ENCODE peak calls at places on chromosomes 5 and 9, in four cellular contexts. B is astrocyte; A is tibial nerve; Y is CD8-positive, alpha-beta memory T cell. X is an unnamed sample.

GRCh38 chr9:116959775-116960174 is 272.7 kb downstream of the TRIM32 start:
- DNase-seq in B (peak), A (no peak), Y (no peak), X (no peak)

GRCh38 chr5:145478651-145479050 is 356.5 kb downstream of the PRELID2 start:
- DNase-seq in B (no peak), A (no peak), Y (no peak), X (no peak)

GRCh38 chr5:170565077-170565476 is 61.3 kb downstream of the KCNIP1 start:
- DNase-seq in B (no peak), A (no peak), Y (no peak), X (no peak)

GRCh38 chr5:132104561-132104960 is 31.0 kb downstream of the CSF2 start:
- DNase-seq in B (peak), A (no peak), Y (no peak), X (no peak)

GRCh38 chr5:57453728-57454127 is 28.9 kb downstream of the ACTBL2 start:
- DNase-seq in B (no peak), A (no peak), Y (no peak), X (no peak)

GRCh38 chr5:72268753-72269410 is 51.2 kb downstream of the MRPS27 start:
- DNase-seq in B (no peak), A (no peak), Y (peak), X (no peak)

GRCh38 chr5:127910307-127910956 is 173.1 kb upstream of the SLC12A2 start:
- DNase-seq in B (no peak), A (no peak), Y (no peak), X (no peak)

GRCh38 chr9:71119746-71120145 is 1.7 kb downstream of the TRPM3 start:
- DNase-seq in B (no peak), A (no peak), Y (no peak), X (no peak)

GRCh38 chr9:125902224-125902623 is 155.1 kb downstream of the PBX3 start:
- DNase-seq in B (peak), A (no peak), Y (no peak), X (no peak)

GRCh38 chr5:105581988-105582690 is 2019.5 kb upstream of the NUDT12 start:
- DNase-seq in B (no peak), A (no peak), Y (no peak), X (no peak)

GRCh38 chr5:172800088-172800551 is 29.1 kb upstream of the DUSP1 start:
- DNase-seq in B (peak), A (peak), Y (no peak), X (peak)

GRCh38 chr9:35863583-35863982 is 6.6 kb downstream of the OR13J1 start:
- DNase-seq in B (no peak), A (no peak), Y (no peak), X (no peak)

GRCh38 chr9:87343816-87344438 is 153.7 kb upstream of the DAPK1 start:
- DNase-seq in B (peak), A (no peak), Y (no peak), X (no peak)

GRCh38 chr9:135958485-135958884 is 2.7 kb downstream of the UBAC1 start:
- DNase-seq in B (no peak), A (no peak), Y (no peak), X (no peak)

GRCh38 chr5:73215891-73216610 is 43.1 kb downstream of the TMEM174 start:
- DNase-seq in B (peak), A (peak), Y (peak), X (no peak)

GRCh38 chr5:14406554-14406849 is 175.1 kb upstream of the OTULINL start:
- DNase-seq in B (peak), A (no peak), Y (no peak), X (no peak)

GRCh38 chr5:159836691-159837090 is 79.6 kb upstream of the ADRA1B start:
- DNase-seq in B (no peak), A (no peak), Y (no peak), X (no peak)

GRCh38 chr9:35835216-35835604 is 6.2 kb downstream of the TMEM8B start:
- DNase-seq in B (no peak), A (no peak), Y (no peak), X (no peak)

GRCh38 chr9:104795857-104796256 is 31.9 kb downstream of the NIPSNAP3B start:
- DNase-seq in B (no peak), A (no peak), Y (no peak), X (no peak)

DNA sequence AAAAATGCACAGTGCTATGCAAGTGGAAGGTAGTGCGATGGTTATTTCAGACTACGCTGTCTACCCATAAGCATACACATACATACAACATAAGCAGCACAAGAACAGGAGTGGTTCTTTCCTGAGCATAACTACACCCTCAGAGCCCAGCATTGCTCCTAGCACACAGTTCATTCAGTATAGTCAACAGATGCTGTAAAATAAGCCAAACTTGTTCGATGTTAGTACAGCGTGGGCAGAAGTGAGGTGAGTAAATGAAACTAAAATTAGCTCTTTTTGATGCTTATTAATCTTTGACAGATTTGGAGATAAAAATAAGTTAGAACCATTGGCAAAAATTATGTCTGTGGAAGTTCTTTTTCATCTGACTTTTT is 47.8 kb downstream of the S1PR3 start:
- DNase-seq in B (no peak), A (no peak), Y (no peak), X (no peak)
- H3K27ac ChIP-seq in B (peak), A (no peak), Y (no peak), X (no peak)

GRCh38 chr5:87300744-87301143 is 33.1 kb downstream of the RASA1 start:
- DNase-seq in B (peak), A (no peak), Y (no peak), X (no peak)

GRCh38 chr5:87298687-87299362 is 31.1 kb downstream of the RASA1 start:
- DNase-seq in B (no peak), A (no peak), Y (no peak), X (no peak)

GRCh38 chr5:87303324-87303723 is 35.6 kb downstream of the RASA1 start:
- DNase-seq in B (no peak), A (no peak), Y (no peak), X (no peak)

GRCh38 chr5:87302061-87302460 is 34.4 kb downstream of the RASA1 start:
- DNase-seq in B (peak), A (no peak), Y (no peak), X (no peak)

DNA sequence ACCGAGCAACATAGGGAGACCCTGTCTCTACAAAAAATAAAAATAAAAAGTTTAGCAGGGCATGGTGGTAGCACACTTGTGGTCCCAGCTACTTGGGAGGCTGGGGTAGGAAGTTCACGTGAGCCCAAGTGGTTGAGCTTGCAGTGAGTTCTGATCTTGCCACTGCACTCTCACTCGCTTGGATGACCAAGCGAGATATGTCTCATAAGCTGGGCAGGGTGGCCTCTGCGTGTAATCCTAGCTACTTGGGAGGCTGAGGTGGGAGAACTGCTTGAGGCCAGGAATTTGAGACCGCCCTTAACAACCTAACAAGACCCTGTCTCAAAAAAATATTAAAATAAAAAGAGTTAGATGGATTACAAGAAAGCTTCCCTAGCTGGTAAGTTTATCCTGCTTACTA is 32.5 kb downstream of the RASA1 start:
- DNase-seq in B (no peak), A (no peak), Y (no peak), X (no peak)
- H3K27ac ChIP-seq in B (peak), A (no peak), Y (no peak), X (no peak)

GRCh38 chr5:129496875-129497274 is 36.8 kb downstream of the ADAMTS19 start:
- DNase-seq in B (no peak), A (no peak), Y (no peak), X (no peak)

GRCh38 chr5:129500101-129500500 is 40.0 kb downstream of the ADAMTS19 start:
- DNase-seq in B (no peak), A (no peak), Y (no peak), X (no peak)

GRCh38 chr5:129496410-129496809 is 36.3 kb downstream of the ADAMTS19 start:
- DNase-seq in B (no peak), A (no peak), Y (no peak), X (no peak)

GRCh38 chr5:129499208-129499852 is 39.2 kb downstream of the ADAMTS19 start:
- DNase-seq in B (no peak), A (no peak), Y (no peak), X (no peak)
- H3K27ac ChIP-seq in B (no peak), A (no peak), Y (no peak), X (no peak)

GRCh38 chr9:70108181-70108580 is 64.5 kb downstream of the MAMDC2 start:
- DNase-seq in B (peak), A (no peak), Y (no peak), X (no peak)

GRCh38 chr9:70111042-70111602 is 67.5 kb downstream of the MAMDC2 start:
- DNase-seq in B (peak), A (peak), Y (peak), X (no peak)

GRCh38 chr9:70112981-70113380 is 69.3 kb downstream of the MAMDC2 start:
- DNase-seq in B (peak), A (no peak), Y (no peak), X (no peak)

GRCh38 chr9:70111641-70112236 is 68.1 kb downstream of the MAMDC2 start:
- DNase-seq in B (no peak), A (no peak), Y (no peak), X (no peak)

GRCh38 chr9:70110194-70111041 is 66.8 kb downstream of the MAMDC2 start:
- DNase-seq in B (peak), A (no peak), Y (no peak), X (no peak)
- H3K27ac ChIP-seq in B (peak), A (no peak), Y (no peak), X (no peak)

DNA sequence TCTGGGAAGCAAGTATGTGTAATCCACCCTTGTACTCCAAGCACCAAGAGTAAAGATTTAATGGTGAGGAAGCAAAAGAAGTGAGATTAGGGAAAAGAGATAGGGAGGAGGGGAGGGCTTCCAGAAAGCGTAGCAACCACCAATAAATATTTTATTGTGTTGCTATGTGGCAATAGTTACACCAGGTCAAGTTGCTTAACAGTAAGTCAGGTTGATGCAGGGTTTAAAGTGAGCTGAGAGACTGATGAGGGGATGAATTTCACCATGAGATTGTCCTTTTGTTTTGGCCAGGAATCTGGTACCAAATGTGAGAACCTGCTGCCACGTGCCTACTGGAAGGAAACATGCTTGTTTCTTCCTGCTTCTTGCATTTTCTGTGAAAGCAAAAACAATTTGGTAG is 62.7 kb downstream of the PCSK5 start:
- DNase-seq in B (no peak), A (no peak), Y (no peak), X (no peak)
- H3K27ac ChIP-seq in B (no peak), A (no peak), Y (no peak), X (no peak)

DNA sequence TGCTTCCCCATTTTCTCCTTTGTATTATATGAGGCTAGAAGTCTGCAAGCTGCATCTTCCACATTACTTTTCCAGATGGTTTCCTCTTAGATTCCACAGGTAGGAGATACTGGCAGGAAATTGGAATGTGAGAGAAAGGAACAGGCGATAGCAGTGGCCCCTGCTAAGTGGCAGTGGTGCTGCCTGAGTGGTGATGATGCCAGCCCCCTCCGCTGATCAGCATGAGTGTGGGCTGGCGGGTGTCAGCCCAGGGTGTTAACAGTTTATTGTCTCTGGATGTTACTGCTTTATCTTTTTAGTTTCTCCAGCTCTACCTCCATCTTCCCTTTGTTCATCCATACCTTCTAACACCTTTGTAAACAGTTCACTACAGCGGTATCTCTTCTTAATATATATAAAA is 13.2 kb downstream of the PDE8B start:
- DNase-seq in B (no peak), A (no peak), Y (no peak), X (no peak)
- H3K27ac ChIP-seq in B (no peak), A (no peak), Y (no peak), X (no peak)

GRCh38 chr5:34488984-34489383 is 167.1 kb upstream of the RAI14 start:
- DNase-seq in B (no peak), A (no peak), Y (no peak), X (no peak)
- H3K27ac ChIP-seq in B (no peak), A (no peak), Y (no peak), X (no peak)

DNA sequence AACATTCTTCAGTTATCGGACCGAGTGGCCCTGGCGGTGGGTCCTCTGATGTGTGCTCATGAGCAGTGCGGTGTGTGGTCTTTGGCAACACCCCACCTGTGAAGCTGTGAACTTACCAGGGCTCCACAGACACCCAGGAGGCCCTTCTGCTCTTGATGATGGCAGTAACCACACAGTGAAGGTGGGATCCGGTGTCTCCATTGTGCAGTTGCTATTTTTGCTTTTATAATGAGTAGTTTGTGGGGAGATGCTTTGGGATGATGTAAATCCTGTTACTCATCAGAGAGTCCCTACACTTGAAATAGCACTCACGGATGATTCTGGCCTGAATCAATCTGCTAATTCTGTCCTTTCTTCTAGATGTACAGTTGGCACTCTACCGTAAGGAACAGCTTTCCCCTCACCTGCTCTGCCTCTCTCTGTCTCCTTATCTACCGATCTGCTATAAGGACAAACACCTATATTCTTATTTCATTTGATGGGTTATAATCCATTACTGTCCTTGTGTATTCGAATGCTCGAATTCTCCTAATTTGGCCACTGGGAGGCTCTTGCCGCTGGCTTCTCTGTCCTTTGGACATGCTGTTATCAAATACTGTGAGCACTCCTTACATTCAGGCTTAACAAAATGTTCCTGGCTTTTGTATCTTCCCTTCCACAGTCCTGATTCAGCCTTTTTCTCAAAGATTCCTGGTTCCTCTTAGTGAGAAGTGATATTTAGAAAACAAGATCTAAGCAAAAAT is 20.2 kb downstream of the ATPSCKMT start:
- DNase-seq in B (peak), A (no peak), Y (no peak), X (no peak)
- H3K27ac ChIP-seq in B (peak), A (no peak), Y (no peak), X (no peak)

GRCh38 chr5:175655411-175655810 is 2.5 kb upstream of the HRH2 start:
- DNase-seq in B (no peak), A (no peak), Y (no peak), X (no peak)

GRCh38 chr5:175652741-175653663 is 4.9 kb upstream of the HRH2 start:
- DNase-seq in B (no peak), A (no peak), Y (peak), X (no peak)

GRCh38 chr5:175654346-175654745 is 3.5 kb upstream of the HRH2 start:
- DNase-seq in B (no peak), A (no peak), Y (no peak), X (no peak)

GRCh38 chr5:175654807-175655206 is 3.1 kb upstream of the HRH2 start:
- DNase-seq in B (no peak), A (no peak), Y (no peak), X (no peak)

GRCh38 chr5:175653763-175654162 is 4.1 kb upstream of the HRH2 start:
- DNase-seq in B (no peak), A (no peak), Y (no peak), X (no peak)
- H3K27ac ChIP-seq in B (no peak), A (no peak), Y (no peak), X (no peak)

GRCh38 chr9:93033541-93033940 is 25.0 kb upstream of the SUSD3 start:
- DNase-seq in B (no peak), A (no peak), Y (no peak), X (no peak)
- H3K27ac ChIP-seq in B (no peak), A (no peak), Y (no peak), X (no peak)

X was measured in substantia nigra.